ENCODE peak calls at places on chromosome 16, in six cellular contexts. S, O, Y, I, R and P are unnamed samples. For H3K27me3, the result is how much of the 10 kb centered on the place peaks cover.

GRCh38 chr16:53094013-53094630 is 39.3 kb downstream of the CHD9 start:
- DNase-seq in O (no peak), S (no peak), Y (no peak), I (no peak), R (no peak), P (no peak)

GRCh38 chr16:88688013-88688778 is 1.9 kb upstream of the SNAI3 start:
- DNase-seq in O (no peak), Y (no peak), I (no peak), R (no peak), S (no peak), P (no peak)

GRCh38 chr16:80583466-80583865 is 42.7 kb downstream of the DYNLRB2 start:
- DNase-seq in R (peak), S (no peak), Y (peak), I (no peak), O (no peak), P (no peak)

GRCh38 chr16:11100239-11100750 is 155.7 kb downstream of the SOCS1 start:
- DNase-seq in I (peak), R (no peak), S (peak), Y (peak), O (no peak), P (peak)

GRCh38 chr16:83118365-83118764 is 491.6 kb downstream of the CDH13 start:
- DNase-seq in O (no peak), S (no peak), I (no peak), Y (peak), R (no peak), P (no peak)

GRCh38 chr16:70696952-70697600 is 11.2 kb upstream of the MTSS2 start:
- DNase-seq in R (peak), O (no peak), I (no peak), S (no peak), Y (no peak), P (no peak)

GRCh38 chr16:15415411-15416070 is 18.8 kb upstream of the BMERB1 start:
- DNase-seq in S (no peak), R (no peak), Y (peak), I (no peak), O (no peak), P (no peak)

GRCh38 chr16:14600164-14600563 is 29.9 kb downstream of the PARN start:
- DNase-seq in O (no peak), Y (peak), R (no peak), I (no peak), S (peak), P (no peak)

GRCh38 chr16:29943846-29944669 is 17.8 kb upstream of the TMEM219 start:
- DNase-seq in S (peak), I (no peak), Y (peak), R (peak), O (no peak), P (peak)

GRCh38 chr16:70523621-70524405 is at the start of gene SF3B3:
- DNase-seq in O (peak), Y (peak), I (peak), R (peak), S (peak), P (peak)

GRCh38 chr16:31200821-31201510 is 1.6 kb downstream of the PYCARD start:
- DNase-seq in Y (no peak), I (no peak), R (peak), S (peak), O (no peak), P (no peak)

GRCh38 chr16:82665025-82665424 is 38.3 kb downstream of the CDH13 start:
- DNase-seq in R (no peak), O (no peak), I (no peak), Y (no peak), S (no peak), P (no peak)

GRCh38 chr16:3364774-3365427 is 9.2 kb downstream of the OR2C1 start:
- DNase-seq in I (no peak), O (no peak), R (peak), Y (peak), S (no peak), P (peak)

GRCh38 chr16:89422527-89422904 is 67.8 kb downstream of the ANKRD11 start:
- DNase-seq in I (no peak), S (no peak), Y (peak), O (no peak), R (peak), P (no peak)

GRCh38 chr16:14351647-14352046 is 278.4 kb downstream of the PARN start:
- DNase-seq in R (peak), S (no peak), Y (no peak), I (no peak), O (no peak), P (no peak)

GRCh38 chr16:89114159-89114981 is 20.7 kb downstream of the ACSF3 start:
- DNase-seq in R (no peak), Y (no peak), O (peak), S (no peak), I (no peak), P (peak)

GRCh38 chr16:77788196-77789084 is at the start of gene VAT1L:
- DNase-seq in I (peak), R (no peak), Y (peak), O (peak), S (peak), P (peak)

GRCh38 chr16:63720848-63721247 is 1401.0 kb downstream of the CDH11 start:
- DNase-seq in R (no peak), O (no peak), Y (no peak), S (no peak), I (no peak), P (no peak)

GRCh38 chr16:70689970-70690905 is 4.4 kb upstream of the MTSS2 start:
- DNase-seq in R (no peak), S (no peak), Y (no peak), I (no peak), O (no peak), P (no peak)

GRCh38 chr16:14528306-14528948 is 101.6 kb downstream of the PARN start:
- DNase-seq in O (no peak), Y (no peak), S (no peak), R (no peak), I (no peak), P (no peak)

GRCh38 chr16:80804451-80805383 is at the start of gene CDYL2:
- DNase-seq in S (no peak), O (peak), I (peak), Y (peak), R (peak), P (peak)

GRCh38 chr16:66131895-66132294 is 234.6 kb upstream of the CDH5 start:
- DNase-seq in I (no peak), R (no peak), S (no peak), O (no peak), Y (peak), P (no peak)

GRCh38 chr16:58855291-58855823 is 121.2 kb upstream of the GOT2 start:
- DNase-seq in I (no peak), Y (no peak), O (peak), S (no peak), R (no peak), P (no peak)

GRCh38 chr16:86219655-86220445 is 290.5 kb upstream of the FOXF1 start:
- DNase-seq in O (no peak), S (peak), Y (peak), R (no peak), I (no peak), P (no peak)

GRCh38 chr16:66091462-66091861 is 275.0 kb upstream of the CDH5 start:
- DNase-seq in R (no peak), O (no peak), Y (peak), S (peak), I (no peak), P (no peak)

GRCh38 chr16:75491876-75492275 is 3.4 kb downstream of the CHST6 start:
- DNase-seq in Y (no peak), I (no peak), O (no peak), S (no peak), R (peak), P (peak)
- H3K14ac ChIP-seq in Y (no peak), I (no peak), O (no peak), S (no peak), R (no peak), P (peak)

GRCh38 chr16:57113042-57113453 is 20.7 kb downstream of the CPNE2 start:
- DNase-seq in R (no peak), I (no peak), O (no peak), Y (peak), S (peak), P (no peak)

GRCh38 chr16:57113664-57114063 is 21.3 kb downstream of the CPNE2 start:
- DNase-seq in O (no peak), Y (no peak), I (no peak), S (no peak), R (no peak), P (no peak)

GRCh38 chr16:57115148-57115503 is 22.7 kb downstream of the CPNE2 start:
- DNase-seq in S (no peak), O (no peak), R (no peak), Y (peak), I (no peak), P (no peak)

GRCh38 chr16:57118461-57119084 is 26.2 kb downstream of the CPNE2 start:
- DNase-seq in Y (no peak), R (no peak), I (no peak), S (no peak), O (no peak), P (no peak)

DNA sequence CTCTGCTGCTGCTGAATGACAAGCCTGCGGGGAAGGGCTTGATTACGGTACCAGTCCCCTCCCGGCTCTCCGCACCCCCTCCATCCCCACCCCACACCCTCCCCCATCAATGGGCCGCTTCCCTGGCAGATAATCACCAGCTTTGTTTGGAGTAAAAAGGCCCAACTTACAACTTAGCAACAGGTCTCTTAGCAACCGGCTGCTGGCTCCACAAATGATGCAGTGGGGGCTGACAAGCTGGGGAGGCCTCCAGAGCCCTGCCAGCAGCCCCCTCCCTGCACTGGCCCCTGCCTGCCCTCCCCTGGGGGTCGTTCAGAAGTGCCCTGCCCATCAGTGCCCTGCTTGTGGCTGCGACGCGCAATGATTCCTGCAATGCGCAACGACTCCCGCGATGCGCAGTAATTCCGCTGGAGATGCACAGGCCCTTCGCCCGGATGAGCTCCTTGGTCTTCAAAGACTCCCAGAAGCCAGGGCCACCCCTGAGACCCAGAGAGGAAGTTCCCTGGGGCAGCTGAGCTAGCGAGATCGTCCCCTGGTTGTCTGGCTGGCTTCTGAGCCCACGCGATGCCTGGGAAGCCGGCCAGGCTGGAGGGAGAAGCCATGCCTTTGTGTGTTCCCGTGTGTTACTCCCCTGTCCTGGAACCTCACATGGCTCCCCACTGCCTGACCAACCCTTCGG is 23.3 kb downstream of the CPNE2 start:
- DNase-seq in Y (peak), R (no peak), I (no peak), O (peak), S (no peak), P (no peak)
- H3K9ac ChIP-seq in Y (no peak), R (no peak), I (peak), O (peak), S (no peak), P (no peak)

GRCh38 chr16:4990415-4990814 is 32.3 kb downstream of the SEC14L5 start:
- DNase-seq in I (no peak), Y (no peak), O (no peak), S (no peak), R (no peak), P (no peak)
- H3K27me3 ChIP-seq in I (under half), Y (under half), O (under half), S (under half), R (under half), P (under half)

GRCh38 chr16:54636221-54636793 is 294.4 kb upstream of the IRX5 start:
- DNase-seq in I (no peak), S (no peak), R (no peak), O (no peak), Y (no peak), P (no peak)
- H3K14ac ChIP-seq in I (no peak), S (no peak), R (no peak), O (no peak), Y (no peak), P (no peak)

GRCh38 chr16:50502616-50503000 is 45.6 kb upstream of the NKD1 start:
- DNase-seq in O (no peak), S (no peak), I (no peak), Y (no peak), R (no peak), P (no peak)
- H3K9ac ChIP-seq in O (no peak), S (no peak), I (no peak), Y (no peak), R (no peak), P (no peak)

GRCh38 chr16:84268661-84269060 is 26.0 kb upstream of the WFDC1 start:
- DNase-seq in O (no peak), R (no peak), Y (no peak), I (no peak), S (no peak), P (no peak)
- H3K27me3 ChIP-seq in O (under half), R (under half), Y (under half), I (under half), S (half or more), P (under half)

GRCh38 chr16:2214721-2214970 is at the start of gene PGP:
- DNase-seq in S (no peak), Y (no peak), R (no peak), I (no peak), O (no peak), P (no peak)

GRCh38 chr16:2213817-2214720 is 571 bp downstream of the PGP start:
- DNase-seq in R (no peak), S (no peak), O (no peak), Y (no peak), I (no peak), P (no peak)

GRCh38 chr16:2211923-2212347 is 1.3 kb upstream of the BRICD5 start:
- DNase-seq in O (no peak), R (no peak), Y (no peak), S (no peak), I (no peak), P (no peak)

GRCh38 chr16:2212362-2213324 is 2.0 kb upstream of the BRICD5 start:
- DNase-seq in Y (no peak), R (peak), O (no peak), S (no peak), I (no peak), P (no peak)

DNA sequence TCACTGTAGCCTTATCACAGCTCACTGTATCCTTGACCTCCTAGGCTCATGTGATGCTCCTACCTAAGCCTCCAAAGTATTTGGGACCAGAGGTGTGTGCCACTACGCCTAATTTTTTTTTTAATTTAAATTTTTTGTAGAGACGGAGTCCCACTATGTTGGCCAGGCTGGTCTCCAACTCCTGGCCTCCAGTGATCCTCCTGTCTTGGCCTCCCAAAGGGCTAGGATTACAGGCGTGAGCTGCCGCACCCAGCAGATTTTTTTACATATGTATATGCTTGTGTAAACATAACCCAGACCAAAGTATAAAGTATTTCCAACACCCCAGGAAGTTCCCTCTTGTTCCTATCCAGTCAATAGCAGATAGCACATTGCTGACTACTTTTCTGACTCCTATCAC is 1.7 kb upstream of the PGP start:
- DNase-seq in O (no peak), S (no peak), Y (no peak), I (no peak), R (no peak), P (no peak)
- H3K14ac ChIP-seq in O (no peak), S (no peak), Y (no peak), I (no peak), R (no peak), P (no peak)

GRCh38 chr16:87483481-87483880 is 9.3 kb downstream of the ZCCHC14 start:
- DNase-seq in O (no peak), S (no peak), Y (no peak), I (no peak), R (no peak), P (no peak)
- H3K9ac ChIP-seq in O (no peak), S (no peak), Y (no peak), I (no peak), R (no peak), P (no peak)